ENCODE peak calls at places on chromosomes 6 and 20, in four cellular contexts. I is Kasumi-1; L is stimulated activated naive B cell treated with anti-CD40 and anti-IgM and Interleukin-4, amounts not matched to agents 10 μg/mL and 1 μg/mL and 100 μg/mL, for 72 hours; E is H54. P is an unnamed sample.

GRCh38 chr6:127855542-127856159 is 45.2 kb downstream of the THEMIS start:
- DNase-seq in I (peak), L (no peak), E (no peak), P (no peak)

GRCh38 chr20:20217626-20218025 is 150.3 kb upstream of the INSM1 start:
- DNase-seq in I (no peak), L (no peak), E (no peak), P (no peak)

GRCh38 chr20:50295762-50296449 is 105.3 kb downstream of the CEBPB start:
- DNase-seq in I (no peak), L (no peak), E (no peak), P (no peak)

GRCh38 chr20:45579184-45579583 is at the start of gene WFDC8:
- DNase-seq in I (no peak), L (no peak), E (no peak), P (no peak)

GRCh38 chr6:74976026-74976425 is 229.8 kb downstream of the COL12A1 start:
- DNase-seq in I (no peak), L (no peak), E (no peak), P (no peak)

GRCh38 chr20:49608752-49609670 is 41.1 kb upstream of the PTGIS start:
- DNase-seq in I (peak), L (peak), E (no peak), P (peak)

GRCh38 chr6:102736941-102737368 is 1343.4 kb downstream of the GRIK2 start:
- DNase-seq in I (no peak), L (no peak), E (peak), P (no peak)

GRCh38 chr6:70957284-70957617 is 391 bp upstream of the B3GAT2 start:
- DNase-seq in I (no peak), L (no peak), E (no peak), P (no peak)

GRCh38 chr6:118198746-118199145 is 291.7 kb downstream of the SLC35F1 start:
- DNase-seq in I (no peak), L (no peak), E (no peak), P (no peak)

GRCh38 chr6:136123464-136123863 is 126.6 kb downstream of the MTFR2 start:
- DNase-seq in I (no peak), L (no peak), E (no peak), P (no peak)

GRCh38 chr6:44266347-44266746 is 996 bp upstream of the NFKBIE start:
- DNase-seq in I (no peak), L (peak), E (no peak), P (no peak)

GRCh38 chr6:155412335-155412734 is 43.3 kb downstream of the NOX3 start:
- DNase-seq in I (no peak), L (no peak), E (no peak), P (no peak)

GRCh38 chr6:169738204-169738971 is 13.0 kb downstream of the DYNLT2 start:
- DNase-seq in I (no peak), L (no peak), E (no peak), P (no peak)

GRCh38 chr6:69866351-69867074 is at the start of gene COL19A1:
- DNase-seq in I (peak), L (peak), E (no peak), P (peak)

GRCh38 chr6:37010402-37010892 is 5.0 kb downstream of the FGD2 start:
- DNase-seq in I (no peak), L (no peak), E (no peak), P (no peak)

GRCh38 chr6:36722879-36723278 is 25.3 kb downstream of the RAB44 start:
- DNase-seq in I (no peak), L (no peak), E (no peak), P (no peak)

GRCh38 chr6:11229267-11230043 is 3.0 kb downstream of the NEDD9 start:
- DNase-seq in I (no peak), L (no peak), E (no peak), P (no peak)

GRCh38 chr20:31257364-31257763 is at the start of gene DEFB115:
- DNase-seq in I (no peak), L (no peak), E (no peak), P (no peak)

GRCh38 chr6:133947302-133947900 is 5.6 kb upstream of the TBPL1 start:
- DNase-seq in I (no peak), L (no peak), E (no peak), P (no peak)

GRCh38 chr20:2946988-2947961 is 74.0 kb downstream of the PTPRA start:
- DNase-seq in I (peak), L (no peak), E (no peak), P (no peak)

GRCh38 chr6:129638055-129639019 is 71.6 kb downstream of the ARHGAP18 start:
- DNase-seq in I (no peak), L (no peak), E (no peak), P (no peak)

GRCh38 chr6:138499303-138499991 is at the start of gene NHSL1:
- DNase-seq in I (peak), L (peak), E (no peak), P (peak)

GRCh38 chr20:43563991-43564390 is 5.2 kb downstream of the SGK2 start:
- DNase-seq in I (no peak), L (no peak), E (no peak), P (no peak)

P was measured in germinal center.